ENCODE peak calls at places on chromosomes 6 and 20, in ten cellular contexts. X, V, C, J, T, E, L, P, B and A are unnamed samples.

GRCh38 chr20:23242556-23243180 is 107.9 kb upstream of the NXT1 start:
- DNase-seq in X (no peak), V (no peak), C (no peak), J (no peak), T (no peak), E (no peak), L (no peak), P (no peak), B (no peak), A (no peak)

GRCh38 chr6:51105357-51105756 is 286.7 kb downstream of the TFAP2B start:
- DNase-seq in X (no peak), V (no peak), C (no peak), J (no peak), T (peak), E (no peak), L (no peak), P (no peak), B (no peak), A (no peak)

GRCh38 chr6:45609141-45609638 is 231.5 kb upstream of the SUPT3H start:
- DNase-seq in X (no peak), V (no peak), C (no peak), J (no peak), T (no peak), E (no peak), L (no peak), P (no peak), B (no peak), A (no peak)

GRCh38 chr20:1396702-1397101 is 3.8 kb upstream of the FKBP1A start:
- DNase-seq in X (no peak), V (no peak), C (no peak), J (no peak), T (no peak), E (no peak), L (no peak), P (no peak), B (no peak), A (no peak)

GRCh38 chr6:136076496-136076895 is 173.6 kb downstream of the MTFR2 start:
- DNase-seq in X (no peak), V (no peak), C (no peak), J (no peak), T (no peak), E (no peak), L (no peak), P (no peak), B (no peak), A (no peak)

GRCh38 chr6:11083956-11084355 is 9.7 kb upstream of the SMIM13 start:
- DNase-seq in X (no peak), V (no peak), C (no peak), J (no peak), T (no peak), E (no peak), L (no peak), P (no peak), B (no peak), A (no peak)

GRCh38 chr6:105594821-105595220 is 191.9 kb upstream of the PREP start:
- DNase-seq in X (no peak), V (no peak), C (no peak), J (no peak), T (no peak), E (no peak), L (no peak), P (no peak), B (no peak), A (no peak)

GRCh38 chr6:159682265-159682664 is 10.8 kb downstream of the SOD2 start:
- DNase-seq in X (no peak), V (no peak), C (no peak), J (no peak), T (no peak), E (no peak), L (no peak), P (no peak), B (no peak), A (no peak)

GRCh38 chr20:15039088-15039762 is 701.8 kb upstream of the FLRT3 start:
- DNase-seq in X (no peak), V (no peak), C (no peak), J (no peak), T (no peak), E (peak), L (no peak), P (no peak), B (no peak), A (no peak)

GRCh38 chr6:45586216-45587171 is 208.8 kb upstream of the SUPT3H start:
- DNase-seq in X (no peak), V (no peak), C (no peak), J (no peak), T (no peak), E (no peak), L (no peak), P (no peak), B (no peak), A (no peak)

GRCh38 chr6:90703383-90703782 is 116.5 kb upstream of the MAP3K7 start:
- DNase-seq in X (no peak), V (no peak), C (no peak), J (no peak), T (no peak), E (no peak), L (no peak), P (no peak), B (no peak), A (no peak)

GRCh38 chr20:5569021-5569420 is 181.2 kb upstream of the SHLD1 start:
- DNase-seq in X (peak), V (no peak), C (no peak), J (peak), T (peak), E (peak), L (no peak), P (no peak), B (no peak), A (no peak)

GRCh38 chr6:79269877-79270276 is 35.4 kb upstream of the HMGN3 start:
- DNase-seq in X (no peak), V (no peak), C (no peak), J (no peak), T (peak), E (no peak), L (no peak), P (no peak), B (no peak), A (no peak)

GRCh38 chr6:106477158-106477557 is 116.6 kb downstream of the CRYBG1 start:
- DNase-seq in X (no peak), V (no peak), C (no peak), J (no peak), T (no peak), E (no peak), L (no peak), P (no peak), B (no peak), A (no peak)

GRCh38 chr6:43086022-43086658 is 10.0 kb downstream of the PTK7 start:
- DNase-seq in X (no peak), V (no peak), C (no peak), J (no peak), T (no peak), E (no peak), L (peak), P (no peak), B (no peak), A (no peak)

GRCh38 chr6:142796571-142796970 is 148.4 kb downstream of the HIVEP2 start:
- DNase-seq in X (no peak), V (no peak), C (no peak), J (no peak), T (no peak), E (no peak), L (no peak), P (peak), B (no peak), A (no peak)

GRCh38 chr6:110636776-110637175 is 160.4 kb upstream of the SLC22A16 start:
- DNase-seq in X (no peak), V (no peak), C (no peak), J (no peak), T (no peak), E (no peak), L (no peak), P (no peak), B (no peak), A (no peak)

GRCh38 chr6:40550096-40550731 is 37.0 kb downstream of the LRFN2 start:
- DNase-seq in X (peak), V (peak), C (no peak), J (peak), T (peak), E (peak), L (no peak), P (peak), B (no peak), A (peak)

DNA sequence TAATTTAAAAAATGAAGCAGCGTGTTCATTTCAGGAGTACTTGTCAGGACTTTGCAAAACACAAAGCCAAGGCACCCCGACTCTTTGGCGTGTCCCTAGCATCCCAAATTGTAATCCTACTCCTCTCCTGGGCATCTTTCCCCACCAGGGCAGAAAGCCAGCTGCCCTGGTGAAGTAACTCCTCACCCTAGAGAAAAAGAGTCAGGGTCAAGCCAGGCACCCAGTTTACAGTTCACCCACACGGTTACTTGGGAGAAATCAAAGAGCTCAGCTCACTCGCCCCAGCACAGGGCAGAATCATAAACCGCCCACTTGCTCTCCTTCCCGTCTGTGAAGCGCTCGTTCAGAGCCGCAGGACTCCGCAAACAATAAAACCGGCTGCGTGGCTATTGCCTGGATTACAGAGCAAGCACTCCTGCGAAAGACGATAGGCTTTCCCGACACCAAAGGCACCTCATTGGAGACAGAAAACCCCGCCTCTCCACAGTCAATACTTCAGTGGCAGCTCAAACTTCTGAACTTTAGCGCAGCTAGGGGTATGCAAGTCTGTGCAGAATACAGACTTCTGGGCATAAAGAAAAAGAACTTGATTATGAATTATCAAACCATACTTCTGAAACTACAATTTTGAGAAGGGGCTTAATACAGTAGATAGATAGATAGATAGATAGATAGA is 73.0 kb upstream of the NHSL1 start:
- DNase-seq in X (peak), V (peak), C (no peak), J (no peak), T (no peak), E (peak), L (no peak), P (no peak), B (peak), A (no peak)
- TF ChIP-seq POLR2AphosphoS5 in X (peak), V (no peak), C (peak), J (no peak), T (no peak), E (peak), L (no peak), P (no peak), B (no peak), A (no peak)

DNA sequence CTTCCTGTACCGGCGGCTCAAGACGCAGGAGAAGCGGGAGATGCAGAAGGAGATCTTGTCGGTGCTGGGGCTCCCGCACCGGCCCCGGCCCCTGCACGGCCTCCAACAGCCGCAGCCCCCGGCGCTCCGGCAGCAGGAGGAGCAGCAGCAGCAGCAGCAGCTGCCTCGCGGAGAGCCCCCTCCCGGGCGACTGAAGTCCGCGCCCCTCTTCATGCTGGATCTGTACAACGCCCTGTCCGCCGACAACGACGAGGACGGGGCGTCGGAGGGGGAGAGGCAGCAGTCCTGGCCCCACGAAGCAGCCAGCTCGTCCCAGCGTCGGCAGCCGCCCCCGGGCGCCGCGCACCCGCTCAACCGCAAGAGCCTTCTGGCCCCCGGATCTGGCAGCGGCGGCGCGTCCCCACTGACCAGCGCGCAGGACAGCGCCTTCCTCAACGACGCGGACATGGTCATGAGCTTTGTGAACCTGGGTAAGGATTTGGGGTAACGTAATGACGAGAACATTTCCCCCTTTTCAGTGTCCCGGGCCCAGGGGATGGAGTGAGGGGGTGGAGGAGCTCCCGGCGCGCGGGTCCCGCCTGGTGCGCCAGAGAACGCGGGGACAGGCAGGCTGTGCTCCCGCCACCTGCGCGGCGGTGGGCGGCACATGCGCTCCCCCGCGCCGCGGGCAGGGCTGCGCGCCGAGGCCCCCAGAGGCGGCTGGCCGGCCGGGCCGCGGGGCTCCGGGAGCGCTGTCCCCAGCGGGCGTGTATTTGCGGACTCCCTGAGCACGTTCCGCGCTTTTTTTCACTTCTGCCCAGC is 1.5 kb downstream of the BMP6 start:
- DNase-seq in X (no peak), V (no peak), C (no peak), J (no peak), T (no peak), E (no peak), L (peak), P (no peak), B (no peak), A (peak)
- TF ChIP-seq POLR2AphosphoS5 in X (no peak), V (no peak), C (no peak), J (no peak), T (no peak), E (no peak), L (no peak), P (no peak), B (no peak), A (no peak)

DNA sequence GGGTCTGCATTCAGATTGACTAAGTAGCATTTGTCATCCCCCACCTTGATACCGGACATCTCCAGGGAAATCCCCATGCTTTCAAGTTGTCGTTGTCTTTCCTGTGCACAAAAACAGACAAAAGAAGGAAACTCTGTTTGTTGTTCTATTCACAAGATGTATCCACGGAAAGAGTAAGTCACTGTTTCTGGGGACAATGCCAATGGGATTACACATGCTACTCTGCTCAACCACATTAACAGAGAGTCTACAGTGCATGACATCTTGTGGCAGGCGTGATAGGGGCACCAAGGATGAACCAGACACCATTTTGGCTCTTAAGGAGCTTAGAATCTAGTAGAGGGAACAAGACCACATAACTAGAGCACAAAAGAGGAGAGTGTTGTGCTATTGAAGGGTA is 124.4 kb upstream of the NUP153 start:
- DNase-seq in X (no peak), V (no peak), C (no peak), J (no peak), T (no peak), E (no peak), L (no peak), P (no peak), B (no peak), A (no peak)
- TF ChIP-seq POLR2AphosphoS5 in X (no peak), V (no peak), C (no peak), J (no peak), T (no peak), E (no peak), L (no peak), P (no peak), B (no peak), A (no peak)

GRCh38 chr20:63895886-63896135 is 885 bp downstream of the DNAJC5 start:
- DNase-seq in X (no peak), V (no peak), C (no peak), J (no peak), T (no peak), E (no peak), L (no peak), P (no peak), B (no peak), A (no peak)
- TF ChIP-seq POLR2AphosphoS5 in X (no peak), V (no peak), C (no peak), J (no peak), T (no peak), E (no peak), L (no peak), P (no peak), B (no peak), A (no peak)

GRCh38 chr6:163420315-163420667 is 5.8 kb downstream of the QKI start:
- DNase-seq in X (no peak), V (no peak), C (no peak), J (no peak), T (no peak), E (no peak), L (no peak), P (no peak), B (no peak), A (no peak)
- TF ChIP-seq POLR2AphosphoS5 in X (no peak), V (no peak), C (no peak), J (no peak), T (no peak), E (no peak), L (no peak), P (no peak), B (no peak), A (no peak)

DNA sequence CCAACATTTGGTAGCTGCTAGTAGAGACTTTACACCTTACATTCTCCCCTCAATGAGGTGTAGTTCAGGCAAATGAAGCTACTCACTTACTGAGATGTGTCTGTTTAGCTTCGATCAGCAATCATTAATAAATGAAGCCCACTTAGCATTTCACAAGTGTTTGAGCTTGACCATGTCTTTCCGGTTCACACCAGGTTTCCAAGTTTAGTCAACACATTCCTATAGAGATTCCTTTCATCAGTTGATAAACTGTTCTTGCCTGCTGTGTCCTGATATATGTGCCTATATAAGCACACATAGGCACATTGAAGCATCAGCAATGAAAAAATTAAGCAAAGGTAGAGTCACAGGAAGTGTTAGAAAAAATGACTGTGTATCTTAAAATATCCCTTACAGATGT is 150.0 kb downstream of the BTBD3 start:
- DNase-seq in X (no peak), V (no peak), C (no peak), J (no peak), T (no peak), E (no peak), L (no peak), P (no peak), B (no peak), A (no peak)
- TF ChIP-seq POLR2AphosphoS5 in X (no peak), V (no peak), C (no peak), J (no peak), T (no peak), E (no peak), L (no peak), P (no peak), B (no peak), A (no peak)

GRCh38 chr20:57529810-57530209 is 4.9 kb upstream of the CTCFL start:
- DNase-seq in X (no peak), V (no peak), C (no peak), J (no peak), T (no peak), E (no peak), L (no peak), P (no peak), B (no peak), A (no peak)

GRCh38 chr20:57535297-57535696 is 10.4 kb upstream of the CTCFL start:
- DNase-seq in X (no peak), V (no peak), C (no peak), J (no peak), T (peak), E (no peak), L (no peak), P (no peak), B (no peak), A (no peak)

GRCh38 chr20:57529160-57529585 is 4.2 kb upstream of the CTCFL start:
- DNase-seq in X (no peak), V (no peak), C (no peak), J (no peak), T (no peak), E (no peak), L (no peak), P (no peak), B (no peak), A (no peak)

GRCh38 chr20:57530327-57530981 is 5.5 kb upstream of the CTCFL start:
- DNase-seq in X (no peak), V (no peak), C (no peak), J (no peak), T (no peak), E (no peak), L (no peak), P (no peak), B (no peak), A (no peak)

GRCh38 chr20:57531986-57532566 is 7.1 kb upstream of the CTCFL start:
- DNase-seq in X (peak), V (no peak), C (no peak), J (no peak), T (no peak), E (no peak), L (no peak), P (no peak), B (no peak), A (no peak)
- TF ChIP-seq POLR2AphosphoS5 in X (no peak), V (no peak), C (no peak), J (no peak), T (no peak), E (no peak), L (no peak), P (no peak), B (no peak), A (no peak)

GRCh38 chr20:266604-267562 is 9.4 kb downstream of the DEFB132 start:
- DNase-seq in X (peak), V (peak), C (peak), J (peak), T (peak), E (peak), L (peak), P (peak), B (peak), A (peak)
- TF ChIP-seq POLR2AphosphoS5 in X (peak), V (no peak), C (peak), J (peak), T (no peak), E (peak), L (peak), P (peak), B (peak), A (peak)